ENCODE peak calls at places on chromosomes 13 and 19, in six cellular contexts. X is foreskin fibroblast, F is IMR-90, O is left lung, E is fibroblast of mammary gland, N is body of pancreas. W is an unnamed sample.
A peak's percentile ranks its signal among the peaks of the same experiment; 100 is the strongest.

GRCh38 chr19:34265221-34265650 is 10.9 kb downstream of the GARRE1 start:
- DNase-seq in X (no peak), E (no peak), N (no peak), O (no peak), F (no peak), W (no peak)

GRCh38 chr13:110371550-110372465 is 64.7 kb downstream of the COL4A2 start:
- DNase-seq in F (peak; percentile 50), X (peak; percentile 58), E (no peak), O (no peak), N (no peak), W (peak; percentile 98)

GRCh38 chr13:35966024-35966423 is 165.2 kb downstream of the DCLK1 start:
- DNase-seq in E (peak; percentile 45), X (no peak), F (no peak), O (no peak), N (no peak), W (no peak)

GRCh38 chr13:40550130-40550529 is 116.3 kb downstream of the FOXO1 start:
- DNase-seq in F (no peak), O (no peak), E (peak; percentile 79), X (peak; percentile 63), N (no peak), W (no peak)

GRCh38 chr13:59689057-59689456 is 474.7 kb downstream of the DIAPH3 start:
- DNase-seq in F (no peak), X (no peak), O (no peak), E (no peak), N (no peak), W (no peak)

GRCh38 chr19:11092181-11092538 is 2.9 kb downstream of the LDLR start:
- DNase-seq in O (no peak), E (peak; percentile 67), F (peak; percentile 74), X (peak; percentile 64), N (peak; percentile 68), W (peak; percentile 57)

GRCh38 chr19:28971513-28971912 is 241.4 kb downstream of the UQCRFS1 start:
- DNase-seq in N (no peak), F (no peak), O (no peak), E (no peak), X (no peak), W (no peak)

GRCh38 chr13:66265446-66265845 is 964.7 kb downstream of the PCDH9 start:
- DNase-seq in O (no peak), E (no peak), F (peak; percentile 10), X (peak; percentile 2), N (no peak), W (no peak)

GRCh38 chr13:113147206-113147605 is 11.2 kb upstream of the PROZ start:
- DNase-seq in X (no peak), O (no peak), N (no peak), E (no peak), F (no peak), W (no peak)

GRCh38 chr13:41427700-41428099 is 29.6 kb upstream of the RGCC start:
- DNase-seq in N (no peak), E (no peak), F (no peak), O (no peak), X (no peak), W (no peak)

GRCh38 chr13:89150362-89150761 is 1479.2 kb downstream of the SLITRK5 start:
- DNase-seq in X (no peak), E (no peak), F (no peak), O (no peak), N (peak; percentile 13), W (no peak)

GRCh38 chr13:51607165-51607564 is 22.9 kb downstream of the WDFY2 start:
- DNase-seq in O (no peak), X (no peak), F (no peak), E (no peak), N (no peak), W (no peak)

GRCh38 chr19:2618611-2619010 is 83.9 kb downstream of the GNG7 start:
- DNase-seq in N (peak; percentile 81), X (peak; percentile 79), O (peak; percentile 93), E (peak; percentile 44), F (peak; percentile 28), W (no peak)

GRCh38 chr19:7781157-7781556 is 18.1 kb downstream of the CLEC4M start:
- DNase-seq in F (no peak), O (no peak), X (no peak), E (no peak), N (no peak), W (no peak)
- TF ChIP-seq CTCF in F (no peak), O (no peak), X (no peak), E (no peak), N (no peak), W (no peak)

GRCh38 chr13:97257800-97258799 is 36.0 kb downstream of the MBNL2 start:
- DNase-seq in X (peak; percentile 80), E (peak; percentile 88), F (peak; percentile 90), N (peak; percentile 91), O (no peak), W (peak; percentile 70)
- H3K4me3 ChIP-seq in X (no peak overlapping the region), E (no peak overlapping the region), F (no peak overlapping the region), N (no peak overlapping the region), O (no peak overlapping the region), W (no peak overlapping the region)

GRCh38 chr13:70736622-70737317 is 628.5 kb upstream of the KLHL1 start:
- DNase-seq in X (no peak), F (no peak), N (no peak), E (no peak), O (no peak), W (no peak)
- TF ChIP-seq CTCF in X (no peak), F (no peak), N (no peak), E (no peak), O (no peak), W (no peak)

DNA sequence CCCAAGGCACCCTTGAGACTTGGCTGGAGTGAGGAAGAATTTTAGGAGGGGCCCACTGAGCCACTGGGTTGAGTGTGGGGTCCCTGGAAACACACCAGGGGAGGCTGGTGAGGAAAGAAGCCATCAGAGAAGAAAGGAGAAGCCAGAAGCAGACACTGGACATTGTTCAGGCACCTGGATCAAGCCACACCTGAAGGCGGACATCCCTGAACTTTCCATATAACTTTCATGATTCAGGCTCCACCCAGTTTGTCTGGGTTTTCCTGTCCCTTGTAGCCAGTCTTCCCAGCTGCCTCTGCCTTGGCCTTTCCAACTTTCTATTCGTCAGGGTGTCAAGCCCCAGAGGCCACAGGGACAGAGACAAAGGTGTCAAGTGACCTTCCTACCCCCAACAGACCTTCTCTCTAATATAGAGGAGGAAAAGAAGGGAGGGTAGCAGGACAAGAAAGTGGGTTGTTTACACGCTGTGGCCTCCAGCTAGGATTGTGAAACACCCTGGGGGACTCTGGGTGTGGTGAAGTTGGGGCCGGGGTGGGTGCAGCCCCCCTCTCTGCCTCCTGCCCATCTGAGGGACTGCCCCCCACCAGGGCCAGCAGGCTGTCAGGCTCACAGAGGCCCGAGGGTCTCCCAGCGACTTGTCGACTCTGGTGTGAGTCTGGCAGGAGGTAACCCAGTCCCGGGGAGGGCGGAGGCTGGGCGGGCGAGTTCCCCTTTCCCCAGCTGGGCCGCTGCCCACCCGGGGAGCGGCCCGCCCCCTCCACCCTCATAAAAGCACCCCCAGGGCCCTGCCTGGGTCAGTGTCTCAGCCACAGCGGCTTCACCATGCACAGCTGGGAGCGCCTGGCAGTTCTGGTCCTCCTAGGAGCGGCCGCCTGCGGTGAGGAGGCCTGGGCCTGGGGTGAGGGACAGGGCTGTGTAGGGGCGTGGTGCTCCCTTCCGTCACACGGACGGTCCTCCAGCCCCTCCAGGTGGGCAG is at the start of gene CFD:
- DNase-seq in X (no peak), E (peak; percentile 47), N (peak; percentile 53), O (peak; percentile 89), F (no peak), W (no peak)
- H3K4me3 ChIP-seq in X (peak within 1 kb of the TSS; percentile 57), E (peak within 1 kb of the TSS; percentile 19), N (peak within 1 kb of the TSS; percentile 9), O (peak within 1 kb of the TSS; percentile 34), F (peak within 1 kb of the TSS; percentile 59), W (peak within 1 kb of the TSS; percentile 34)

GRCh38 chr13:20869540-20869939 is 33.0 kb downstream of the XPO4 start:
- DNase-seq in O (no peak), F (peak; percentile 11), X (peak; percentile 7), E (peak; percentile 17), N (no peak), W (no peak)
- TF ChIP-seq CTCF in O (no peak), F (peak; percentile 39), X (no peak), E (no peak), N (no peak), W (no peak)

GRCh38 chr19:47415953-47416666 is 3.2 kb downstream of the MEIS3 start:
- DNase-seq in E (no peak), O (no peak), F (no peak), X (no peak), N (no peak), W (no peak)

GRCh38 chr19:47414469-47414868 is 4.9 kb downstream of the MEIS3 start:
- DNase-seq in X (no peak), F (no peak), O (no peak), E (no peak), N (no peak), W (no peak)

GRCh38 chr19:47416667-47417033 is 2.7 kb downstream of the MEIS3 start:
- DNase-seq in X (no peak), F (no peak), O (no peak), N (no peak), E (no peak), W (no peak)

GRCh38 chr19:47411101-47411500 is 8.2 kb downstream of the MEIS3 start:
- DNase-seq in N (no peak), F (peak; percentile 40), X (no peak), E (no peak), O (peak; percentile 19), W (no peak)

GRCh38 chr19:47413941-47414340 is 5.4 kb downstream of the MEIS3 start:
- DNase-seq in E (no peak), F (no peak), O (no peak), N (no peak), X (no peak), W (no peak)
- H3K4me3 ChIP-seq in E (no peak overlapping the region), F (no peak overlapping the region), O (no peak overlapping the region), N (no peak overlapping the region), X (no peak overlapping the region), W (no peak overlapping the region)

DNA sequence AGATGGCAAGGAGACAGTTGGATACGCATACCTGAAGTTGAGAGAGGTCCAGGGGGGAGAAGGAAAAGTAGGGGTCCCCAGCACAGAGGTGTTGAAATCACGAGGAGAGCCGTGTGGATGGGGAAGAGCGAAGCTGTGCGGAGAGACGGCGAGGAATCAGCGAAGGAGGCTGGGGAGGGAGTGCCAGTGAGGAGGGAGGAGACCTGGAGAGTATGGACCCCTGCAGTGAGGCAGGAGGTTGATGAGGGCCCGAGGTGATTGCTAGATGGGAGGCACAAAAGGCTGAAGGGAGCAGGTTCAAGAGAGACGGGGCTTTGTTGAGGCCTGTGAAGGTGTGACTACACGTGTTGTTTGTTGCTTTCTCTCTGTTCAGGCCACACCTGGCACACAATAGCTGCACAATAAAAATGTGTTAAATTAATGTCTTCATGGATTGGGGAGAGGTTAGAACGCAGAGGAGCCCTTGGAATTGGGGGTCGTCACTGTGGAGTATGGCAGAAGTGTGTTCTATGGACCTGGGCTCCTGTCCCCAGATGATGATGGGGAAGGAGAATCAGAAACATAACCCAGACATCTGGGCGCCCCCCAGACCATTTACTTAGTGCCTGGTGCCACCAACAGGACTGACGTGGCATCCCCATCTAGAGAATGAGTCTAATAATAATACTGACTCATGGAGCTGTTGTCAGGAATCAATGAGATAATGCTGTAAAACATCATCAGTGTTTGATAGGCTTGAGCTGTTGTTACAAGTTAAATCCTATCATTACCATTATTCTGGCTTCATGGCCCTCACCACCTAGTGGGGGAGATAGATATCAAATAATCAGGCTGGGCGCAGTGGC is 137.5 kb downstream of the SIPA1L3 start:
- DNase-seq in N (no peak), X (peak; percentile 66), E (peak; percentile 61), O (peak; percentile 2), F (peak; percentile 68), W (no peak)
- TF ChIP-seq CTCF in N (no peak), X (peak; percentile 7), E (peak; percentile 17), O (no peak), F (peak; percentile 55), W (peak; percentile 6)

W was measured in kidney epithelial cell.